ENCODE peak calls at places on chromosomes 6 and 20, in ten cellular contexts. One of them, this sample, is unnamed.

GRCh38 chr6:137975058-137975940 is 108.2 kb downstream of the TNFAIP3 start:
- DNase-seq in PC-9: no peak
- DNase-seq in thyroid gland: no peak
- DNase-seq in lower lobe of right lung: no peak
- DNase-seq in Panc1: no peak
- DNase-seq in ascending aorta: no peak
- DNase-seq in effector memory CD4-positive, alpha-beta T cell: peak; percentile 11
- DNase-seq in fibroblast of lung: peak; percentile 13
- DNase-seq in H9: no peak
- DNase-seq in H1: no peak
- DNase-seq in this sample: no peak

GRCh38 chr20:1471242-1471641 is 4.6 kb upstream of the NSFL1C start:
- DNase-seq in fibroblast of lung: no peak
- DNase-seq in PC-9: no peak
- DNase-seq in ascending aorta: no peak
- DNase-seq in Panc1: no peak
- DNase-seq in effector memory CD4-positive, alpha-beta T cell: no peak
- DNase-seq in H1: no peak
- DNase-seq in H9: no peak
- DNase-seq in lower lobe of right lung: no peak
- DNase-seq in thyroid gland: no peak
- DNase-seq in this sample: no peak

GRCh38 chr6:40509163-40509562 is 78.0 kb downstream of the LRFN2 start:
- DNase-seq in Panc1: no peak
- DNase-seq in H9: no peak
- DNase-seq in lower lobe of right lung: no peak
- DNase-seq in H1: no peak
- DNase-seq in ascending aorta: no peak
- DNase-seq in thyroid gland: no peak
- DNase-seq in fibroblast of lung: no peak
- DNase-seq in PC-9: no peak
- DNase-seq in effector memory CD4-positive, alpha-beta T cell: no peak
- DNase-seq in this sample: no peak

GRCh38 chr20:10761232-10761631 is 87.4 kb upstream of the JAG1 start:
- DNase-seq in effector memory CD4-positive, alpha-beta T cell: no peak
- DNase-seq in ascending aorta: no peak
- DNase-seq in thyroid gland: no peak
- DNase-seq in Panc1: no peak
- DNase-seq in H1: no peak
- DNase-seq in PC-9: no peak
- DNase-seq in lower lobe of right lung: no peak
- DNase-seq in H9: no peak
- DNase-seq in fibroblast of lung: peak; percentile 99
- DNase-seq in this sample: no peak

GRCh38 chr6:51398064-51398740 is 579.5 kb downstream of the TFAP2B start:
- DNase-seq in ascending aorta: no peak
- DNase-seq in effector memory CD4-positive, alpha-beta T cell: no peak
- DNase-seq in H1: no peak
- DNase-seq in Panc1: peak; percentile 18
- DNase-seq in H9: no peak
- DNase-seq in lower lobe of right lung: peak; percentile 47
- DNase-seq in PC-9: no peak
- DNase-seq in fibroblast of lung: peak; percentile 30
- DNase-seq in thyroid gland: no peak
- DNase-seq in this sample: no peak

GRCh38 chr6:38567436-38567835 is 72.3 kb downstream of the BTBD9 start:
- DNase-seq in H1: no peak
- DNase-seq in Panc1: no peak
- DNase-seq in PC-9: peak; percentile 47
- DNase-seq in thyroid gland: peak; percentile 42
- DNase-seq in lower lobe of right lung: no peak
- DNase-seq in ascending aorta: no peak
- DNase-seq in H9: no peak
- DNase-seq in fibroblast of lung: peak; percentile 90
- DNase-seq in effector memory CD4-positive, alpha-beta T cell: no peak
- DNase-seq in this sample: no peak

GRCh38 chr6:74068945-74069570 is 373.1 kb downstream of the CD109 start:
- DNase-seq in thyroid gland: no peak
- DNase-seq in H9: no peak
- DNase-seq in fibroblast of lung: peak; percentile 65
- DNase-seq in effector memory CD4-positive, alpha-beta T cell: no peak
- DNase-seq in lower lobe of right lung: no peak
- DNase-seq in Panc1: no peak
- DNase-seq in ascending aorta: no peak
- DNase-seq in PC-9: no peak
- DNase-seq in H1: no peak
- DNase-seq in this sample: no peak

GRCh38 chr20:22728146-22728745 is 143.9 kb upstream of the FOXA2 start:
- DNase-seq in lower lobe of right lung: no peak
- DNase-seq in ascending aorta: no peak
- DNase-seq in fibroblast of lung: no peak
- DNase-seq in H1: no peak
- DNase-seq in H9: no peak
- DNase-seq in thyroid gland: no peak
- DNase-seq in effector memory CD4-positive, alpha-beta T cell: no peak
- DNase-seq in PC-9: no peak
- DNase-seq in Panc1: no peak
- DNase-seq in this sample: no peak

GRCh38 chr20:38919683-38920082 is 6.5 kb upstream of the FAM83D start:
- DNase-seq in effector memory CD4-positive, alpha-beta T cell: no peak
- DNase-seq in Panc1: no peak
- DNase-seq in PC-9: no peak
- DNase-seq in fibroblast of lung: no peak
- DNase-seq in ascending aorta: no peak
- DNase-seq in H9: no peak
- DNase-seq in H1: no peak
- DNase-seq in lower lobe of right lung: no peak
- DNase-seq in thyroid gland: no peak
- DNase-seq in this sample: no peak

GRCh38 chr20:38110525-38111178 is 54.4 kb downstream of the TGM2 start:
- DNase-seq in effector memory CD4-positive, alpha-beta T cell: no peak
- DNase-seq in Panc1: no peak
- DNase-seq in PC-9: no peak
- DNase-seq in fibroblast of lung: no peak
- DNase-seq in ascending aorta: no peak
- DNase-seq in lower lobe of right lung: no peak
- DNase-seq in H9: no peak
- DNase-seq in H1: no peak
- DNase-seq in thyroid gland: no peak
- DNase-seq in this sample: no peak

GRCh38 chr6:35474129-35474977 is 6.2 kb downstream of the RPL10A start:
- DNase-seq in thyroid gland: no peak
- DNase-seq in lower lobe of right lung: no peak
- DNase-seq in fibroblast of lung: no peak
- DNase-seq in effector memory CD4-positive, alpha-beta T cell: no peak
- DNase-seq in H1: no peak
- DNase-seq in PC-9: no peak
- DNase-seq in Panc1: no peak
- DNase-seq in H9: peak; percentile 52
- DNase-seq in ascending aorta: no peak
- DNase-seq in this sample: no peak

GRCh38 chr6:20232188-20232587 is 19.9 kb upstream of the MBOAT1 start:
- DNase-seq in effector memory CD4-positive, alpha-beta T cell: no peak
- DNase-seq in ascending aorta: no peak
- DNase-seq in fibroblast of lung: no peak
- DNase-seq in lower lobe of right lung: no peak
- DNase-seq in Panc1: no peak
- DNase-seq in PC-9: no peak
- DNase-seq in H9: no peak
- DNase-seq in thyroid gland: no peak
- DNase-seq in H1: no peak
- DNase-seq in this sample: no peak

GRCh38 chr6:3910264-3910663 is 61.1 kb downstream of the FAM50B start:
- DNase-seq in PC-9: no peak
- DNase-seq in ascending aorta: no peak
- DNase-seq in H1: no peak
- DNase-seq in H9: no peak
- DNase-seq in Panc1: no peak
- DNase-seq in effector memory CD4-positive, alpha-beta T cell: no peak
- DNase-seq in fibroblast of lung: no peak
- DNase-seq in thyroid gland: no peak
- DNase-seq in lower lobe of right lung: no peak
- DNase-seq in this sample: no peak

GRCh38 chr6:3912366-3913076 is 63.3 kb downstream of the FAM50B start:
- DNase-seq in H1: no peak
- DNase-seq in effector memory CD4-positive, alpha-beta T cell: no peak
- DNase-seq in PC-9: no peak
- DNase-seq in H9: no peak
- DNase-seq in Panc1: no peak
- DNase-seq in fibroblast of lung: no peak
- DNase-seq in lower lobe of right lung: no peak
- DNase-seq in thyroid gland: no peak
- DNase-seq in ascending aorta: no peak
- DNase-seq in this sample: no peak

GRCh38 chr6:3911614-3912336 is 62.6 kb downstream of the FAM50B start:
- DNase-seq in thyroid gland: peak; percentile 75
- DNase-seq in Panc1: peak; percentile 38
- DNase-seq in H9: peak; percentile 9
- DNase-seq in lower lobe of right lung: no peak
- DNase-seq in effector memory CD4-positive, alpha-beta T cell: no peak
- DNase-seq in H1: no peak
- DNase-seq in ascending aorta: peak; percentile 27
- DNase-seq in PC-9: peak; percentile 87
- DNase-seq in fibroblast of lung: peak; percentile 93
- DNase-seq in this sample: no peak

GRCh38 chr6:3908961-3909360 is 59.8 kb downstream of the FAM50B start:
- DNase-seq in effector memory CD4-positive, alpha-beta T cell: no peak
- DNase-seq in H1: no peak
- DNase-seq in PC-9: no peak
- DNase-seq in ascending aorta: no peak
- DNase-seq in thyroid gland: no peak
- DNase-seq in H9: no peak
- DNase-seq in fibroblast of lung: no peak
- DNase-seq in Panc1: no peak
- DNase-seq in lower lobe of right lung: no peak
- DNase-seq in this sample: no peak

DNA sequence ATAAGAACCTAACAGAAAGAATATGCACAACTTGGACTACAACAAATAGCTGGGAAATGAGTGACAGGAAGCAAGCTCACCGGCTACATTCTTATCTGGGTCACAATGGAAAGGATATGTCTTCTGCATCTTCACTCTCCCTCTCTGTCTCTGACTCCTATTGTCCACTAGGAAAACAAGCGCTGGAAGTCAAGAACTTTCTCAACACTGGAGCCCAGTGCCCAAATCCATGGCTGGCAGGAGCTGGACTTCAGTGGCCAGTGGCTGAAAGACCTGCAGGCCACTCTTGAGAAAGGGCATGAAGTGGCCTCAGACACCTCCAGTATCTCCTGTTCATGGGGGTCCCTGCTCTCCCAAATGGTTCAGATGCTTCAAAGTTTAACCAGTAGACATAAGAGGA is 62.0 kb downstream of the FAM50B start:
- DNase-seq in PC-9: no peak
- DNase-seq in fibroblast of lung: no peak
- DNase-seq in Panc1: no peak
- DNase-seq in H9: peak; percentile 9
- DNase-seq in lower lobe of right lung: no peak
- DNase-seq in ascending aorta: no peak
- DNase-seq in thyroid gland: no peak
- DNase-seq in effector memory CD4-positive, alpha-beta T cell: no peak
- DNase-seq in H1: no peak
- DNase-seq in this sample: no peak
- H3K27ac ChIP-seq in PC-9: peak overlapping the region; percentile 100
- H3K27ac ChIP-seq in fibroblast of lung: no peak overlapping the region
- H3K27ac ChIP-seq in Panc1: peak overlapping the region; percentile 72
- H3K27ac ChIP-seq in H9: no peak overlapping the region
- H3K27ac ChIP-seq in lower lobe of right lung: no peak overlapping the region
- H3K27ac ChIP-seq in ascending aorta: peak overlapping the region; percentile 85
- H3K27ac ChIP-seq in thyroid gland: peak overlapping the region; percentile 90
- H3K27ac ChIP-seq in effector memory CD4-positive, alpha-beta T cell: no peak overlapping the region
- H3K27ac ChIP-seq in H1: no peak overlapping the region
- H3K27ac ChIP-seq in this sample: no peak overlapping the region

GRCh38 chr6:32843979-32844838 is at the start of gene PSMB8:
- DNase-seq in Panc1: peak; percentile 90
- DNase-seq in lower lobe of right lung: peak; percentile 98
- DNase-seq in H1: peak; percentile 88
- DNase-seq in effector memory CD4-positive, alpha-beta T cell: peak; percentile 96
- DNase-seq in fibroblast of lung: peak; percentile 91
- DNase-seq in thyroid gland: peak; percentile 98
- DNase-seq in PC-9: peak; percentile 94
- DNase-seq in H9: peak; percentile 98
- DNase-seq in ascending aorta: peak; percentile 92
- DNase-seq in this sample: peak; percentile 92
- H3K4me1 ChIP-seq in Panc1: peaks cover 7% of the 10 kb centered on the region
- H3K4me1 ChIP-seq in lower lobe of right lung: peaks cover 40% of the 10 kb centered on the region
- H3K4me1 ChIP-seq in H1: peaks cover 3% of the 10 kb centered on the region
- H3K4me1 ChIP-seq in effector memory CD4-positive, alpha-beta T cell: peaks cover 73% of the 10 kb centered on the region
- H3K4me1 ChIP-seq in fibroblast of lung: peaks cover 3% of the 10 kb centered on the region
- H3K4me1 ChIP-seq in thyroid gland: peaks cover 16% of the 10 kb centered on the region
- H3K4me1 ChIP-seq in PC-9: peaks cover 6% of the 10 kb centered on the region
- H3K4me1 ChIP-seq in H9: peaks cover 2% of the 10 kb centered on the region
- H3K4me1 ChIP-seq in ascending aorta: no peaks in the 10 kb centered on the region
- H3K4me1 ChIP-seq in this sample: no peaks in the 10 kb centered on the region

DNA sequence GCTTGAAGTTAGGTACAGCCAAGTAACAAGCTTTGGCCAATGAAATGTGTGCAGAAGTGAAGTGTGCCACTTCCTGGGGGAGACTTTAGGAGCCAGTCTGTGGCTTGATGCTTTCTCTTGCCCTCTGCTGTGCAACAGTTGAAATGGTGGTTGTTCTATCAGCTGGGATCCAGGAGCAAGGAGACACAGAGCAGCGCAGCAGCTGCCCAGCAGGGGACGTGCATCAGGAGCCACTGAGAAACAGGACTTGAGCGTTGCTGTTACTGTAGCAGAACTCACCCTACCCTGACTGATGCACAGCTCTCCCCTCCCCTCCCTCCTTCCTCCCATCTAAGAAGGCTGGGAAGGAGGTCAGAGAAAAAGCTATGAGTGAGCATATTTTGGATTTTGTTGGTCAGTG is 18.9 kb upstream of the CCN5 start:
- DNase-seq in H9: no peak
- DNase-seq in H1: no peak
- DNase-seq in PC-9: no peak
- DNase-seq in lower lobe of right lung: no peak
- DNase-seq in ascending aorta: no peak
- DNase-seq in fibroblast of lung: no peak
- DNase-seq in thyroid gland: no peak
- DNase-seq in Panc1: no peak
- DNase-seq in effector memory CD4-positive, alpha-beta T cell: no peak
- DNase-seq in this sample: no peak
- H3K27ac ChIP-seq in H9: no peak overlapping the region
- H3K27ac ChIP-seq in H1: no peak overlapping the region
- H3K27ac ChIP-seq in PC-9: no peak overlapping the region
- H3K27ac ChIP-seq in lower lobe of right lung: peak overlapping the region; percentile 68
- H3K27ac ChIP-seq in ascending aorta: peak overlapping the region; percentile 92
- H3K27ac ChIP-seq in fibroblast of lung: peak overlapping the region; percentile 58
- H3K27ac ChIP-seq in thyroid gland: peak overlapping the region; percentile 30
- H3K27ac ChIP-seq in Panc1: peak overlapping the region; percentile 99
- H3K27ac ChIP-seq in effector memory CD4-positive, alpha-beta T cell: no peak overlapping the region
- H3K27ac ChIP-seq in this sample: no peak overlapping the region

DNA sequence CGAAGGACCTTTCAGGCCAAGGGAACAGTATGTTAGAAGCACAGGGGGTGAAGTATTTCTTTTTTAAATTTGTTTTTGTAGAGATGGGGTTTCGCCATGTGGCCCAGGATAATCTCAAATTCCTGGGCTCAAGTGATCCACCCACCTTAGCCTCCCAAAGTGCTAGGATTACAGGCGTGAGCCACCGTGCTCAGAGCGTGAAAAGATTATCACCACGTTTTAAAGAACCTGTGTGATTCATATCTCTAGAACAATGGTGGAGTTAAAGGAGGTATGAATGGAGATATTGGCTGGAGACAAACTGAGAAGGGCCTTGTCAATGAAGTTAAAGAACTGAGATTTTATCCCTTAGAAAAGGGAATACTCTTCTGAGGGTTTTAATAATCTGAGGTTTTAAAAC is 9.7 kb downstream of the ASF1A start:
- DNase-seq in effector memory CD4-positive, alpha-beta T cell: no peak
- DNase-seq in fibroblast of lung: no peak
- DNase-seq in H9: no peak
- DNase-seq in thyroid gland: no peak
- DNase-seq in H1: no peak
- DNase-seq in PC-9: no peak
- DNase-seq in ascending aorta: no peak
- DNase-seq in lower lobe of right lung: no peak
- DNase-seq in Panc1: no peak
- DNase-seq in this sample: no peak
- H3K4me1 ChIP-seq in effector memory CD4-positive, alpha-beta T cell: peaks cover 14% of the 10 kb centered on the region
- H3K4me1 ChIP-seq in fibroblast of lung: no peaks in the 10 kb centered on the region
- H3K4me1 ChIP-seq in H9: peaks cover 3% of the 10 kb centered on the region
- H3K4me1 ChIP-seq in thyroid gland: peaks cover 5% of the 10 kb centered on the region
- H3K4me1 ChIP-seq in H1: peaks cover 3% of the 10 kb centered on the region
- H3K4me1 ChIP-seq in PC-9: peaks cover 5% of the 10 kb centered on the region
- H3K4me1 ChIP-seq in ascending aorta: no peaks in the 10 kb centered on the region
- H3K4me1 ChIP-seq in lower lobe of right lung: peaks cover 23% of the 10 kb centered on the region
- H3K4me1 ChIP-seq in Panc1: peaks cover 7% of the 10 kb centered on the region
- H3K4me1 ChIP-seq in this sample: peaks cover 3% of the 10 kb centered on the region